ENCODE peak calls at places on chromosome 5, in eight cellular contexts. One of them, this sample, is unnamed.

GRCh38 chr5:124580925-124581821 is 165.3 kb downstream of the ZNF608 start:
- DNase-seq in prostate gland: peak
- DNase-seq in neural progenitor cell: peak
- DNase-seq in OCI-LY7: no peak
- DNase-seq in dorsolateral prefrontal cortex: no peak
- DNase-seq in lower lobe of right lung: no peak
- DNase-seq in fibroblast of mammary gland: no peak
- DNase-seq in PC-9: no peak
- DNase-seq in this sample: no peak

GRCh38 chr5:145260670-145261069 is 574.5 kb downstream of the PRELID2 start:
- DNase-seq in prostate gland: no peak
- DNase-seq in neural progenitor cell: no peak
- DNase-seq in OCI-LY7: no peak
- DNase-seq in dorsolateral prefrontal cortex: no peak
- DNase-seq in lower lobe of right lung: no peak
- DNase-seq in fibroblast of mammary gland: no peak
- DNase-seq in PC-9: no peak
- DNase-seq in this sample: no peak

GRCh38 chr5:39452846-39453245 is 28.1 kb upstream of the DAB2 start:
- DNase-seq in prostate gland: no peak
- DNase-seq in neural progenitor cell: no peak
- DNase-seq in OCI-LY7: no peak
- DNase-seq in dorsolateral prefrontal cortex: no peak
- DNase-seq in lower lobe of right lung: no peak
- DNase-seq in fibroblast of mammary gland: peak
- DNase-seq in PC-9: peak
- DNase-seq in this sample: no peak

GRCh38 chr5:87899109-87900100 is 369.2 kb downstream of the TMEM161B start:
- DNase-seq in prostate gland: no peak
- DNase-seq in neural progenitor cell: peak
- DNase-seq in OCI-LY7: peak
- DNase-seq in dorsolateral prefrontal cortex: no peak
- DNase-seq in lower lobe of right lung: no peak
- DNase-seq in fibroblast of mammary gland: peak
- DNase-seq in PC-9: no peak
- DNase-seq in this sample: peak

GRCh38 chr5:173717959-173718358 is 101.5 kb upstream of the BOD1 start:
- DNase-seq in prostate gland: no peak
- DNase-seq in neural progenitor cell: no peak
- DNase-seq in OCI-LY7: no peak
- DNase-seq in dorsolateral prefrontal cortex: no peak
- DNase-seq in lower lobe of right lung: no peak
- DNase-seq in fibroblast of mammary gland: no peak
- DNase-seq in PC-9: no peak
- DNase-seq in this sample: no peak

GRCh38 chr5:138663009-138663408 is 87.8 kb upstream of the HSPA9 start:
- DNase-seq in prostate gland: no peak
- DNase-seq in neural progenitor cell: no peak
- DNase-seq in OCI-LY7: peak
- DNase-seq in dorsolateral prefrontal cortex: no peak
- DNase-seq in lower lobe of right lung: no peak
- DNase-seq in fibroblast of mammary gland: no peak
- DNase-seq in PC-9: no peak
- DNase-seq in this sample: peak

GRCh38 chr5:106376522-106376921 is 1294.2 kb downstream of the EFNA5 start:
- DNase-seq in prostate gland: no peak
- DNase-seq in neural progenitor cell: no peak
- DNase-seq in OCI-LY7: no peak
- DNase-seq in dorsolateral prefrontal cortex: no peak
- DNase-seq in lower lobe of right lung: no peak
- DNase-seq in fibroblast of mammary gland: peak
- DNase-seq in PC-9: no peak
- DNase-seq in this sample: no peak

GRCh38 chr5:5314626-5315025 is 107.9 kb upstream of the ICE1 start:
- DNase-seq in prostate gland: no peak
- DNase-seq in neural progenitor cell: no peak
- DNase-seq in OCI-LY7: no peak
- DNase-seq in dorsolateral prefrontal cortex: peak
- DNase-seq in lower lobe of right lung: no peak
- DNase-seq in fibroblast of mammary gland: no peak
- DNase-seq in PC-9: no peak
- DNase-seq in this sample: no peak

GRCh38 chr5:134968055-134968454 is 348 bp downstream of the CATSPER3 start:
- DNase-seq in prostate gland: no peak
- DNase-seq in neural progenitor cell: no peak
- DNase-seq in OCI-LY7: no peak
- DNase-seq in dorsolateral prefrontal cortex: no peak
- DNase-seq in lower lobe of right lung: no peak
- DNase-seq in fibroblast of mammary gland: no peak
- DNase-seq in PC-9: peak
- DNase-seq in this sample: no peak

DNA sequence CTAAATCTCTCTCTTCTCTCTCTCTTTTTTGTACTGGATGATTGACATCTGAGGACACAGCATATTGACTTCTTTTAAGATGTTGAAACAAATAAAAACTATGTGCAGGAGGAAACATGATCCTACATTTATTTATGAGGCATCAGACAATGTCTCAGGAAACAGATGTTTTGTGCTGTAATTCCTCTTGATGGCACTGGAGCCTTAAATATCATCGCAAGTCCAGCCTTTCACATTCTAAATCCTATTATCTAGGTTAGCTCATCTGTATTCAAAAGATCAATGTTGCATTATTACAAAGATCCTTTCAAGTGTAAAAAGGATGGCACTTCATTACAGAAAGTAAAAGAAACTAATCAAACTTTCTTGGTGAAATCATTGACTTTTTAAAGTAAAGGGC is 63.9 kb downstream of the MAT2B start:
- DNase-seq in prostate gland: no peak
- DNase-seq in neural progenitor cell: peak
- DNase-seq in OCI-LY7: no peak
- DNase-seq in dorsolateral prefrontal cortex: no peak
- DNase-seq in lower lobe of right lung: no peak
- DNase-seq in fibroblast of mammary gland: peak
- DNase-seq in PC-9: no peak
- DNase-seq in this sample: no peak
- TF ChIP-seq CTCF in prostate gland: peak
- TF ChIP-seq CTCF in neural progenitor cell: peak
- TF ChIP-seq CTCF in OCI-LY7: peak
- TF ChIP-seq CTCF in dorsolateral prefrontal cortex: no peak
- TF ChIP-seq CTCF in lower lobe of right lung: no peak
- TF ChIP-seq CTCF in fibroblast of mammary gland: peak
- TF ChIP-seq CTCF in PC-9: no peak
- TF ChIP-seq CTCF in this sample: no peak

GRCh38 chr5:178589180-178590140 is 733 bp downstream of the COL23A1 start:
- DNase-seq in prostate gland: no peak
- DNase-seq in neural progenitor cell: peak
- DNase-seq in OCI-LY7: no peak
- DNase-seq in dorsolateral prefrontal cortex: peak
- DNase-seq in lower lobe of right lung: no peak
- DNase-seq in fibroblast of mammary gland: no peak
- DNase-seq in PC-9: no peak
- DNase-seq in this sample: no peak
- H3K4me3 ChIP-seq in prostate gland: peak
- H3K4me3 ChIP-seq in neural progenitor cell: peak
- H3K4me3 ChIP-seq in OCI-LY7: no peak
- H3K4me3 ChIP-seq in dorsolateral prefrontal cortex: peak
- H3K4me3 ChIP-seq in lower lobe of right lung: peak
- H3K4me3 ChIP-seq in fibroblast of mammary gland: no peak
- H3K4me3 ChIP-seq in PC-9: no peak
- H3K4me3 ChIP-seq in this sample: no peak

DNA sequence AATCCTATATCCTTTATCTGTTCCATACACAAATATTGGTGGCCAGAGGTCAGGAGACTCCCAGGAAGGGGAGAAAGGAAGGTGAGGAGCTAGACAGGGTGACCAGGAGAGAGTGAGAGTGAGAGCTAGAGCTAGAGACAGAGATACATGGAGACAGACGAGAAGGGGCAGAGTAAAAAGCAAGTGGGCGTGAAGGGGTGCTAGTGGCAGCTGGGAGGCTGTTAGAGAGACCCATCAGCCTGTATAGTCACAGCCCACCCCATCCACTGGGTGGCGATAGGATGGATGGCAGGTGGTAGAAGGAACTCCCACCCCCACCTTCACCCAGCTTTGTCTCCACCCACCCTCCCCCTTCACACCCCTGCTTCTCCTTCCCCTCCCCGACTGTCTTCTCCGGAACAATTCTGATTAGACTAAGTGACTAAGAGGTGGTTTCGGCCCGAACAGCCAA is 32.8 kb downstream of the PCDH1 start:
- DNase-seq in prostate gland: no peak
- DNase-seq in neural progenitor cell: peak
- DNase-seq in OCI-LY7: peak
- DNase-seq in dorsolateral prefrontal cortex: no peak
- DNase-seq in lower lobe of right lung: no peak
- DNase-seq in fibroblast of mammary gland: no peak
- DNase-seq in PC-9: no peak
- DNase-seq in this sample: peak
- TF ChIP-seq CTCF in prostate gland: no peak
- TF ChIP-seq CTCF in neural progenitor cell: peak
- TF ChIP-seq CTCF in OCI-LY7: peak
- TF ChIP-seq CTCF in dorsolateral prefrontal cortex: no peak
- TF ChIP-seq CTCF in lower lobe of right lung: no peak
- TF ChIP-seq CTCF in fibroblast of mammary gland: no peak
- TF ChIP-seq CTCF in PC-9: no peak
- TF ChIP-seq CTCF in this sample: no peak

GRCh38 chr5:10565785-10566506 is 2.1 kb downstream of the ANKRD33B start:
- DNase-seq in prostate gland: no peak
- DNase-seq in neural progenitor cell: no peak
- DNase-seq in OCI-LY7: peak
- DNase-seq in dorsolateral prefrontal cortex: no peak
- DNase-seq in lower lobe of right lung: no peak
- DNase-seq in fibroblast of mammary gland: no peak
- DNase-seq in PC-9: no peak
- DNase-seq in this sample: peak

GRCh38 chr5:10567781-10568321 is 4.0 kb downstream of the ANKRD33B start:
- DNase-seq in prostate gland: no peak
- DNase-seq in neural progenitor cell: peak
- DNase-seq in OCI-LY7: no peak
- DNase-seq in dorsolateral prefrontal cortex: no peak
- DNase-seq in lower lobe of right lung: no peak
- DNase-seq in fibroblast of mammary gland: peak
- DNase-seq in PC-9: no peak
- DNase-seq in this sample: no peak

GRCh38 chr5:10567181-10567591 is 3.3 kb downstream of the ANKRD33B start:
- DNase-seq in prostate gland: no peak
- DNase-seq in neural progenitor cell: no peak
- DNase-seq in OCI-LY7: no peak
- DNase-seq in dorsolateral prefrontal cortex: no peak
- DNase-seq in lower lobe of right lung: no peak
- DNase-seq in fibroblast of mammary gland: no peak
- DNase-seq in PC-9: no peak
- DNase-seq in this sample: peak

GRCh38 chr5:10564838-10565784 is 1.2 kb downstream of the ANKRD33B start:
- DNase-seq in prostate gland: no peak
- DNase-seq in neural progenitor cell: peak
- DNase-seq in OCI-LY7: peak
- DNase-seq in dorsolateral prefrontal cortex: no peak
- DNase-seq in lower lobe of right lung: peak
- DNase-seq in fibroblast of mammary gland: no peak
- DNase-seq in PC-9: no peak
- DNase-seq in this sample: no peak

DNA sequence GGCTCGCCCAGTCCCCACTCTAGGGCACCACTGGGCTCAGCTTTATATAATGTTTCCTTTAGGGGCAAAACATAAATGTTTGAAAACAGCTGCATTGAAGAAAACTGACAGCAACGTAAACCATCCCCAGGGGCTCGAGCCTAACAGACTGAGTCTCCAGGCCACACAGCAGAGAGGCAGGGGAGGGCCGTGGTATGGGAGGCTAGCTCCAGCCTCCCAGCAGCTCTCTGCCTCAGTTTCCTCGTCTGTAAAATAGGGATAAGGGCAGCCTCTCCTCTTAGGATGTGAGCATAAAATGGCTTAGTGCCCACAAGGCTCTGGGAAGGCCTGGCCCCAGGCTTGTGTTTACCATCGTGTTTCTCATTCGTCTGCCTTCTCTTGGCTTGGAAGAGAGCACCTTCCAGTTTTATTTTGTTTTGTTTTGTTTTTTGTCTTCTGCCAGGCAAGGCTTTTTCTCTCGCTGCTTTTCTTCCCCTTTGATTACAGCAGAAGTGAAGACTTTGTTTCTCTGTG is 2.7 kb downstream of the ANKRD33B start:
- DNase-seq in prostate gland: no peak
- DNase-seq in neural progenitor cell: no peak
- DNase-seq in OCI-LY7: peak
- DNase-seq in dorsolateral prefrontal cortex: no peak
- DNase-seq in lower lobe of right lung: no peak
- DNase-seq in fibroblast of mammary gland: no peak
- DNase-seq in PC-9: no peak
- DNase-seq in this sample: no peak
- H3K4me3 ChIP-seq in prostate gland: no peak
- H3K4me3 ChIP-seq in neural progenitor cell: no peak
- H3K4me3 ChIP-seq in OCI-LY7: peak
- H3K4me3 ChIP-seq in dorsolateral prefrontal cortex: peak
- H3K4me3 ChIP-seq in lower lobe of right lung: peak
- H3K4me3 ChIP-seq in fibroblast of mammary gland: peak
- H3K4me3 ChIP-seq in PC-9: peak
- H3K4me3 ChIP-seq in this sample: peak

This sample was measured in GM12865.